ENCODE peak calls at places on chromosomes 11 and 22, in four cellular contexts. I, S, Y and U are unnamed samples.

GRCh38 chr11:119629085-119629484 is 99.9 kb downstream of the NECTIN1 start:
- DNase-seq in S (no peak), Y (no peak), I (no peak), U (no peak)

GRCh38 chr11:113022267-113022666 is 61.0 kb downstream of the NCAM1 start:
- DNase-seq in Y (no peak), S (no peak), I (no peak), U (peak; percentile 51)

GRCh38 chr22:43269325-43270040 is 73.7 kb downstream of the SCUBE1 start:
- DNase-seq in Y (no peak), I (no peak), S (no peak), U (no peak)

GRCh38 chr11:3021125-3021524 is 29.0 kb upstream of the NAP1L4 start:
- DNase-seq in Y (no peak), I (peak; percentile 54), S (no peak), U (no peak)

GRCh38 chr22:23196165-23196564 is 15.9 kb downstream of the BCR start:
- DNase-seq in I (no peak), S (no peak), Y (no peak), U (no peak)

GRCh38 chr11:68206211-68206610 is 6.9 kb downstream of the KMT5B start:
- DNase-seq in I (peak; percentile 77), S (no peak), Y (no peak), U (no peak)

GRCh38 chr11:45930951-45931563 is 8.6 kb downstream of the LARGE2 start:
- DNase-seq in Y (no peak), S (no peak), I (no peak), U (no peak)

GRCh38 chr11:107018274-107018901 is at the start of gene GUCY1A2:
- DNase-seq in I (no peak), Y (peak; percentile 23), S (no peak), U (no peak)

GRCh38 chr11:83979593-83979992 is 693.4 kb upstream of the CCDC90B start:
- DNase-seq in I (no peak), Y (no peak), S (no peak), U (no peak)

DNA sequence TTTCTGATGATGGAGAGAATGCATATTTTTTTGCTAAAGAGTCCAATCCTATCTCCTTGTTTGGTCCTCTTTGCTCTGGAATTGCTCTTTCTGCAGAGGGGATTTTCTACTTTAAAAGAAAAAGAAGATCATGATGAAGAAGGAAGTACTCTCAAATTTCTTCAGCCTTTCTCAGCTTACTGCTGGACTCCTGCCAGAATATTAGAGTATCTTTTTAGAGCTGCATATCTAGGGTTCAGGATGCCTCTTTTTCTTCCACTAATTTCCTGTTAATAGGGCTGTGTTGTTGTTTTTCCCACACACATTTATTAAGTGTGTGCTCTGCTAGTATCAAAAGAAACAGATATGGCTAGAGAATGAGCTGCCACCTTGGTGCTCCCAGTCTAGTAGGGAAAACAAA is 18.2 kb downstream of the UBASH3B start:
- DNase-seq in I (no peak), Y (no peak), S (no peak), U (no peak)
- H3K36me3 ChIP-seq in I (peaks cover 39% of the 10 kb centered on the region), Y (no peaks in the 10 kb centered on the region), S (no peaks in the 10 kb centered on the region), U (no peaks in the 10 kb centered on the region)

GRCh38 chr11:66705587-66706335 is 23.3 kb downstream of the SPTBN2 start:
- DNase-seq in S (no peak), I (no peak), Y (no peak), U (no peak)

GRCh38 chr11:66708701-66709100 is 20.3 kb downstream of the SPTBN2 start:
- DNase-seq in S (no peak), Y (no peak), I (no peak), U (no peak)

GRCh38 chr11:66708026-66708579 is 20.9 kb downstream of the SPTBN2 start:
- DNase-seq in I (no peak), S (no peak), Y (no peak), U (no peak)

GRCh38 chr11:66706989-66707388 is 22.0 kb downstream of the SPTBN2 start:
- DNase-seq in I (no peak), S (no peak), Y (no peak), U (no peak)

GRCh38 chr11:66707486-66707885 is 21.5 kb downstream of the SPTBN2 start:
- DNase-seq in I (no peak), Y (no peak), S (no peak), U (no peak)
- H3K36me3 ChIP-seq in I (no peaks in the 10 kb centered on the region), Y (no peaks in the 10 kb centered on the region), S (peaks cover 28% of the 10 kb centered on the region), U (no peaks in the 10 kb centered on the region)

DNA sequence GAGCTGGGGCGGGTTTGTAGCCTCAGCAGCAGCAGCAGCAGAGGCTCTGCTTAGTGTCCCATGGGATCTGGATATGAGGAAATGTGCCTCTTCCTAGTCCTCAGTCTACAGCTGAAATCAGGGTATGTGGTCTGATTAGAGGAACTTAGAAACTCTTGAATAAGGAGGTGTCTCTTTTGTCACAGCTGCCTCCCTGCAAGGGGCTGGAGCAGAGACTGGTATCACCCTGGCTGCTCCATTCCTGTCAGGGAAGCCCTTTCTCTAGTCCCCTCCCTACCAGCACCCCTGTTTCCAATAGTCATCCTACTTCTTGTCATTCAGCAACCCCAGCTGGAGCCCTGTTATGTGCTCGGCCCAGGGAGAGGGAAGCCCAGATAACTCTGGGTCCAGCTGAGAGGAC is 54.3 kb downstream of the CEP164 start:
- DNase-seq in I (no peak), Y (no peak), S (no peak), U (no peak)
- H3K36me3 ChIP-seq in I (peaks cover 25% of the 10 kb centered on the region), Y (no peaks in the 10 kb centered on the region), S (no peaks in the 10 kb centered on the region), U (peaks cover 26% of the 10 kb centered on the region)

DNA sequence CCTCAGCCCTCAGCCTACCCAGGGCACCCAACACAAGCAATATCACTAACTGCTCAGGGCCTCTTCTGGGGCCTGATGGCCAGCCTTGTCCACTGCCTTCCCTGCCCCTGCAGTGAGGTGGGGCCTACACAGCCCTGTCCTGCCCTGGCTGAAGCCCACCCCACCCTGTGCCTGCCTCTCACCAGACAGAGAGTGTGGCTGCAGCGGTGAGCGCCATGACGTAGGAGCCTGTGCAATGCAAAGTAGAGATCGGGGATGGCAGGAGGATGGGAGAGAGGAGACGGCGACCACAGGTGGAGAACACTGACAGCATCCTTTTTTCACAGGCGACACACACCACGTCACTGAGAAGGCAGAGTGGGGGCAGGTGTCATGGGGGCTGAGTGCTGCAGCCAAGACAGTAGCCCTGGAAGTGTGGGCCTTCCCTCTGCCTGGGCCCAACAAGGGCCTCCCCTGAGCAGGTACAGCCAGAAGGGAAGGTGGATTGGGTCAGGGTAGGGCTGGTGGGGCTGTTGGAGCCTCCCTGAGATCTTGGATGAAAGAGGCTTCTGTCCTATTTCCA is 65.3 kb upstream of the CLTCL1 start:
- DNase-seq in Y (no peak), S (no peak), I (no peak), U (no peak)
- H3K36me3 ChIP-seq in Y (peaks cover 83% of the 10 kb centered on the region), S (peaks cover 31% of the 10 kb centered on the region), I (peaks cover 95% of the 10 kb centered on the region), U (peaks cover 66% of the 10 kb centered on the region)

GRCh38 chr22:40261783-40262182 is 84.1 kb downstream of the TNRC6B start:
- DNase-seq in I (no peak), S (no peak), Y (no peak), U (no peak)

GRCh38 chr22:40263191-40263590 is 83.1 kb upstream of the ADSL start:
- DNase-seq in Y (no peak), S (no peak), I (no peak), U (no peak)

GRCh38 chr22:40256501-40256900 is 78.8 kb downstream of the TNRC6B start:
- DNase-seq in Y (no peak), I (no peak), S (no peak), U (no peak)

GRCh38 chr22:40258463-40259046 is 80.8 kb downstream of the TNRC6B start:
- DNase-seq in I (no peak), S (no peak), Y (no peak), U (no peak)

GRCh38 chr22:40257979-40258378 is 80.3 kb downstream of the TNRC6B start:
- DNase-seq in Y (no peak), I (no peak), S (no peak), U (no peak)
- H3K36me3 ChIP-seq in Y (peaks cover 19% of the 10 kb centered on the region), I (peaks cover 31% of the 10 kb centered on the region), S (no peaks in the 10 kb centered on the region), U (peaks cover 4% of the 10 kb centered on the region)

DNA sequence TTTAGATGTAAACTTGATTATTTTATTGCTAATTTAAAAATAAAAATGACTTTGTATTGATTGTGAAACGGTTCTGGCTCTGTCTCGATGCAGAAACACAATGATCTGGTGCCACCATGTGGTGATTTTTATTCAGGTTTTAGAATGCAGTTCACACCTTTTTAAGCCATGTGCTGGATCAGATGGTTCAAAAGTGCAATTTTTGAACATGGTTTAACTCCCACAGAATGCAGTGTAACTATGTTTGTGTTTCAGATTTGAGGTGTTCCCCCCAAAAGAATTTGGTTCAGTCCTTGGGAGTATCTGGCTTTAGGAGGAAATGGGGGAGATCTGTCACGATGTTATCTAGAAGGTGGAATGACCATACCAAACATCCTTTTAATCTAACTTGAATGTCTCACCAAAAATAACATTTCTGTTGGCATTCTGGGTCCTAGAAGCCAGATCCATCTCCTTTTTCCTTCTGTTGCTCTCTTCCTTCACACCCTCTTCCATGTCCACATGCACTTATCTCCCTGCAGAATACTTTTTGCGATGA is 7.9 kb downstream of the MRPL16 start:
- DNase-seq in Y (no peak), I (peak; percentile 73), S (no peak), U (no peak)
- H3K36me3 ChIP-seq in Y (peaks cover 56% of the 10 kb centered on the region), I (peaks cover 50% of the 10 kb centered on the region), S (no peaks in the 10 kb centered on the region), U (peaks cover 17% of the 10 kb centered on the region)

GRCh38 chr11:65401073-65401802 is 14.8 kb downstream of the FRMD8 start:
- DNase-seq in Y (no peak), I (no peak), S (no peak), U (no peak)

GRCh38 chr11:65403607-65404121 is 17.2 kb downstream of the FRMD8 start:
- DNase-seq in I (peak; percentile 94), Y (no peak), S (no peak), U (no peak)

GRCh38 chr11:65402790-65403189 is 16.4 kb downstream of the FRMD8 start:
- DNase-seq in S (no peak), I (no peak), Y (no peak), U (no peak)

GRCh38 chr11:65400295-65401072 is 14.0 kb downstream of the FRMD8 start:
- DNase-seq in I (no peak), S (no peak), Y (no peak), U (no peak)

GRCh38 chr11:65401803-65402248 is 15.4 kb downstream of the FRMD8 start:
- DNase-seq in S (no peak), Y (no peak), I (no peak), U (no peak)
- H3K36me3 ChIP-seq in S (peaks cover 60% of the 10 kb centered on the region), Y (peaks cover 94% of the 10 kb centered on the region), I (peaks cover 68% of the 10 kb centered on the region), U (peaks cover 50% of the 10 kb centered on the region)

GRCh38 chr11:96894587-96894986 is 504.8 kb downstream of the JRKL start:
- DNase-seq in I (no peak), Y (no peak), S (no peak), U (no peak)
- H3K36me3 ChIP-seq in I (no peaks in the 10 kb centered on the region), Y (no peaks in the 10 kb centered on the region), S (no peaks in the 10 kb centered on the region), U (no peaks in the 10 kb centered on the region)

GRCh38 chr11:88275636-88276035 is 61.9 kb downstream of the CTSC start:
- DNase-seq in I (no peak), S (no peak), Y (no peak), U (no peak)
- H3K36me3 ChIP-seq in I (peaks cover 9% of the 10 kb centered on the region), S (no peaks in the 10 kb centered on the region), Y (no peaks in the 10 kb centered on the region), U (no peaks in the 10 kb centered on the region)

GRCh38 chr11:108210441-108210840 is 12.0 kb downstream of the NPAT start:
- DNase-seq in I (no peak), S (no peak), Y (no peak), U (no peak)
- H3K36me3 ChIP-seq in I (peaks cover 93% of the 10 kb centered on the region), S (peaks cover 7% of the 10 kb centered on the region), Y (peaks cover 5% of the 10 kb centered on the region), U (peaks cover 13% of the 10 kb centered on the region)